ENCODE peak calls at places on chromosomes 13 and 19, in six cellular contexts. I, Z, P, W, L and X are unnamed samples.
A peak's percentile ranks its signal among the peaks of the same experiment; 100 is the strongest.

GRCh38 chr13:22014469-22014868 is 343.6 kb downstream of the FGF9 start:
- DNase-seq in I (no peak), Z (peak; percentile 72), P (no peak), W (no peak), L (no peak), X (no peak)

GRCh38 chr19:610801-611505 is 21.3 kb downstream of the HCN2 start:
- DNase-seq in I (peak; percentile 69), Z (peak; percentile 74), P (no peak), W (peak; percentile 27), L (peak; percentile 54), X (no peak)

GRCh38 chr13:33205804-33206221 is 79.7 kb downstream of the STARD13 start:
- DNase-seq in I (peak; percentile 69), Z (peak; percentile 46), P (no peak), W (peak; percentile 30), L (no peak), X (no peak)

GRCh38 chr19:54207908-54208783 is 7.5 kb downstream of the RPS9 start:
- DNase-seq in I (peak; percentile 99), Z (peak; percentile 58), P (peak; percentile 83), W (peak; percentile 61), L (no peak), X (no peak)

GRCh38 chr19:3655402-3656072 is 28.9 kb upstream of the CACTIN start:
- DNase-seq in I (peak; percentile 95), Z (peak; percentile 95), P (no peak), W (no peak), L (no peak), X (no peak)

GRCh38 chr19:18007939-18008673 is at the start of gene ARRDC2:
- DNase-seq in I (peak; percentile 90), Z (peak; percentile 83), P (peak; percentile 96), W (peak; percentile 94), L (peak; percentile 92), X (peak; percentile 69)

GRCh38 chr13:24208314-24208713 is 47.8 kb downstream of the SPATA13 start:
- DNase-seq in I (peak; percentile 88), Z (peak; percentile 86), P (no peak), W (no peak), L (no peak), X (no peak)

GRCh38 chr19:11538232-11539036 is at the start of gene CNN1:
- DNase-seq in I (peak; percentile 39), Z (peak; percentile 76), P (peak; percentile 93), W (peak; percentile 51), L (peak; percentile 62), X (no peak)

GRCh38 chr19:21900401-21900800 is 64.4 kb upstream of the ZNF43 start:
- DNase-seq in I (no peak), Z (no peak), P (no peak), W (no peak), L (no peak), X (no peak)

GRCh38 chr13:21542563-21542962 is 61.4 kb downstream of the MICU2 start:
- DNase-seq in I (no peak), Z (peak; percentile 16), P (no peak), W (no peak), L (no peak), X (no peak)

GRCh38 chr19:4976412-4977298 is 7.7 kb downstream of the KDM4B start:
- DNase-seq in I (peak; percentile 99), Z (peak; percentile 98), P (peak; percentile 83), W (peak; percentile 55), L (no peak), X (no peak)

GRCh38 chr13:93422980-93423554 is 196.5 kb downstream of the GPC6 start:
- DNase-seq in I (peak; percentile 86), Z (no peak), P (no peak), W (no peak), L (no peak), X (no peak)

GRCh38 chr19:42420055-42420544 is 7.1 kb downstream of the LIPE start:
- DNase-seq in I (peak; percentile 53), Z (peak; percentile 40), P (peak; percentile 81), W (peak; percentile 78), L (peak; percentile 37), X (no peak)

GRCh38 chr19:28388988-28389387 is 824.0 kb downstream of the UQCRFS1 start:
- DNase-seq in I (no peak), Z (no peak), P (no peak), W (no peak), L (no peak), X (no peak)

GRCh38 chr19:44607049-44607448 is 6.3 kb upstream of the IGSF23 start:
- DNase-seq in I (peak; percentile 69), Z (peak; percentile 37), P (no peak), W (peak; percentile 51), L (no peak), X (no peak)

GRCh38 chr19:48770734-48771472 is 15.6 kb downstream of the FGF21 start:
- DNase-seq in I (no peak), Z (no peak), P (no peak), W (no peak), L (no peak), X (no peak)

GRCh38 chr13:40814803-40815202 is 25.4 kb downstream of the SLC25A15 start:
- DNase-seq in I (peak; percentile 17), Z (no peak), P (no peak), W (no peak), L (no peak), X (no peak)

GRCh38 chr19:33233056-33233873 is 7.6 kb upstream of the SLC7A10 start:
- DNase-seq in I (no peak), Z (no peak), P (no peak), W (no peak), L (no peak), X (no peak)

GRCh38 chr13:75787249-75787940 is 151.3 kb downstream of the LMO7 start:
- DNase-seq in I (no peak), Z (peak; percentile 70), P (no peak), W (no peak), L (no peak), X (no peak)

GRCh38 chr19:21626924-21627697 is 121.7 kb downstream of the ZNF429 start:
- DNase-seq in I (no peak), Z (no peak), P (no peak), W (no peak), L (no peak), X (no peak)

GRCh38 chr19:55372316-55373081 is 2.2 kb upstream of the IL11 start:
- DNase-seq in I (no peak), Z (peak; percentile 34), P (peak; percentile 67), W (no peak), L (no peak), X (no peak)

GRCh38 chr13:40518481-40518882 is 148.0 kb downstream of the FOXO1 start:
- DNase-seq in I (no peak), Z (no peak), P (peak; percentile 67), W (no peak), L (no peak), X (no peak)

GRCh38 chr13:44767257-44767656 is 191.1 kb upstream of the TSC22D1 start:
- DNase-seq in I (no peak), Z (no peak), P (no peak), W (no peak), L (no peak), X (no peak)

GRCh38 chr19:33419763-33420080 is 46.2 kb downstream of the CEBPG start:
- DNase-seq in I (no peak), Z (no peak), P (peak; percentile 92), W (no peak), L (peak; percentile 70), X (no peak)

GRCh38 chr19:35710784-35711723 is 6.7 kb downstream of the ZBTB32 start:
- DNase-seq in I (no peak), Z (no peak), P (no peak), W (no peak), L (no peak), X (no peak)

DNA sequence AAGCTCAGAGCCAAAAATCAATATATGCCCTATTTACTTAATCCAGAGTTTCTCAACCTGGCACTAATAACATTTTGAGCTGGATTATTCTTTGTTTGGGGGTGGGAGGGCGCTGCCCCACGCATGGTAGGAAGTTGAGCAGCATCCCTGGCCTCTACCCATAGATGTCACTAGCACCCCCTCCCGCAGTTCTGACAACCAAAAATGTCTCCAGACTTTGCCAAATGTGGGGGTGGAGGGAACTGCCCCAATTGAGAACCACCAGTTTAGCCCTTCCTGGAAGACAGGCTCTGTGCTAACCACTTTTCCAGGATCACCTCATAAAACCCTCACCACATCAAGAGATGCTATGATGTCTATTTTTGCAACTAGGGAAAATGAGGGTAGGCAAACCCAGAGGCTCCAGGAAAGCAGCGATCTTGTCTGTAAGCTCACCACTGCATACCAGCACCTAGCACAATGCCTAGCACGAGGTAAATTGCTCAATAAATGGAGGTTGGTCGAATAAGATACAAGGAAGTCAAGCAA is 1.1 kb downstream of the TRIR start:
- DNase-seq in I (peak; percentile 45), Z (peak; percentile 51), P (peak; percentile 53), W (peak; percentile 22), L (no peak), X (no peak)
- TF ChIP-seq CTCF in I (peak; percentile 44), Z (peak; percentile 37), P (peak; percentile 66), W (no peak), L (no peak), X (peak; percentile 28)

GRCh38 chr19:6674868-6675305 is 4.9 kb upstream of the TNFSF14 start:
- DNase-seq in I (peak; percentile 28), Z (peak; percentile 50), P (peak; percentile 87), W (peak; percentile 62), L (peak; percentile 27), X (no peak)
- TF ChIP-seq CTCF in I (no peak), Z (no peak), P (no peak), W (no peak), L (no peak), X (no peak)

GRCh38 chr13:51148952-51149573 is 38.0 kb upstream of the C13orf42 start:
- DNase-seq in I (peak; percentile 68), Z (peak; percentile 60), P (peak; percentile 90), W (peak; percentile 22), L (peak; percentile 42), X (no peak)
- TF ChIP-seq CTCF in I (peak; percentile 69), Z (peak; percentile 69), P (peak; percentile 68), W (no peak), L (peak; percentile 56), X (peak; percentile 59)

GRCh38 chr13:61685683-61686013 is 270.0 kb upstream of the PCDH20 start:
- DNase-seq in I (no peak), Z (no peak), P (peak; percentile 81), W (no peak), L (peak; percentile 16), X (no peak)
- TF ChIP-seq CTCF in I (no peak), Z (no peak), P (peak; percentile 86), W (no peak), L (peak; percentile 26), X (peak; percentile 71)

DNA sequence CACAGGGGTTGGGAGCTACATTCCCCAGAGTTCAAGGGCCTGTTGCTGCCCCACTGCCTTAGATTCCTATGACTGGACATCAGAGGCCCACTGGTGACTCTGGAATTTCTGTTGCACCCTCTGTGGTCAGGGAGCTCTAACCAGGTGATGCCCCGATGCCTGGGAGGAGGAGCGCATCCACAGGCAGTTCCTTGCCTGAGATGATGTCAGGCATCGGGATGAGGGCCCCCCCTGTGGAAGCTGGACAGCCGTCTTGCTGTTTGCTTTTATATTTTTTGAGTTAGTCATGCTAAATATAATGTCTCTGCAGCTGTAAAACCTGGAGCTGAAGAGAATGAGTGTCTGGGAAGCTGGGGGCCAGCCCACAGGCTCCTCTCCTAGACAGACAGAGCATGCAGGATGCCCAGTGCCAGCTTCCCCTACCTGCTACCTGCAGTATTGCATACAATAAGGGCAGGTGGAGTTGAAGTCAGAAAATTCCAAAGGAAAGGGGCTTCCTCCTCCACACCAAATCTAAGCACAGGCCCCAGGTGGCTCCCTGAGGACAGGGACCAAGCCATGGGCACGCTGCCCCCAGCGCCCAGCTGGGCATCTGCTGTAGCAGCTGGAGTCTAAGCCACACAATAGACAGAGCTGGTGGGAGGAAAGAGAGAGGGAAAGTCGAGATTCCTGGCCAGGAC is 16.2 kb downstream of the COL4A2 start:
- DNase-seq in I (peak; percentile 50), Z (peak; percentile 89), P (peak; percentile 71), W (no peak), L (no peak), X (no peak)
- TF ChIP-seq CTCF in I (peak; percentile 4), Z (peak; percentile 5), P (peak; percentile 68), W (no peak), L (no peak), X (peak; percentile 26)